ENCODE peak calls at places on chromosome 1, in five cellular contexts. R, L, K, C and F are unnamed samples.

GRCh38 chr1:53195913-53196484 is 625 bp upstream of the CPT2 start:
- DNase-seq in R (no peak), L (peak), K (no peak), C (no peak), F (no peak)

GRCh38 chr1:36365310-36365895 is 20.3 kb downstream of the STK40 start:
- DNase-seq in R (no peak), L (no peak), K (no peak), C (no peak), F (no peak)

GRCh38 chr1:76269175-76269574 is 194.6 kb downstream of the ST6GALNAC3 start:
- DNase-seq in R (no peak), L (no peak), K (no peak), C (no peak), F (no peak)

GRCh38 chr1:152543808-152544207 is 22.8 kb downstream of the LCE3E start:
- DNase-seq in R (peak), L (no peak), K (no peak), C (no peak), F (no peak)

GRCh38 chr1:206797534-206798383 is 25.5 kb upstream of the IL10 start:
- DNase-seq in R (peak), L (no peak), K (peak), C (no peak), F (peak)

GRCh38 chr1:46131093-46131492 is 1.3 kb downstream of the PIK3R3 start:
- DNase-seq in R (no peak), L (no peak), K (no peak), C (no peak), F (no peak)

GRCh38 chr1:3012511-3013291 is 8.6 kb upstream of the ACTRT2 start:
- DNase-seq in R (peak), L (peak), K (peak), C (no peak), F (peak)

GRCh38 chr1:245797592-245798366 is 643.0 kb downstream of the KIF26B start:
- DNase-seq in R (peak), L (peak), K (peak), C (no peak), F (peak)

GRCh38 chr1:48492392-48492791 is 20.4 kb upstream of the SPATA6 start:
- DNase-seq in R (no peak), L (no peak), K (no peak), C (no peak), F (no peak)
- TF ChIP-seq ATF2 in R (no peak), L (no peak), K (no peak), C (no peak), F (no peak)

DNA sequence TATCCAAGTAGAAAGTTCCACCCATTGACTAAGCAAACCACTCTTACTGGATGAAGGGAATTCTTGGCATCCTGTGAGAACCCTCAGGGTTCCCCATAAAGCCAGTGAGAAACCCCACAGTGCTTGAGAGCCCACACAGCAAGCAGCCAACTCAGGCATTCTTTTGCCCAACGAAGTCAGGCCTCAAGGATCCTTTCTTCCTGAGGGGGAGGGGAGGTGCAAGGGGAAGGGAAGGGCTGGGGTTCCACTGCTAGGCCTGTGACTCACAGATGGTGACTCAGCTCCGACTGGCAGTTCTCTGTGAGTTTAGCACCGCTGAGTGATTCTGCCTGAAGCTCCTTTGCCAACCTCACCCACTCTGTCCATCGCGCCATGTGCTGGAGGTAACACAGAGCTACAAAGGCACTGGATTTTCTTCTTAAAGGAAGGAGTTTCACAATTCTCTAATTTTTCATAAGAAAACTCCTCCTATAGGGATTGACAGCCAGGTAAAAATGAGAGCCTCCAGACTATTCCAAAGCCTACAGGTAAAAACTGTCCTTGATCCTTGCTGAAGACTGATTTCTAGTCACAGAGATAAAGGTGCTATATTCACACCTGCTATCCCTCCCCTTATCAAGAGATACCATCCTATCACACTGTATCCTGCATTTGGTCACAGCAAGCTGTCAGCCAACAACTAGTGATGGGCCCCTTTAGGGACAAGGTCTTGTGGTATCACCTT is 4.8 kb downstream of the ENO1 start:
- DNase-seq in R (peak), L (no peak), K (peak), C (no peak), F (peak)
- TF ChIP-seq ATF2 in R (no peak), L (no peak), K (no peak), C (no peak), F (no peak)

GRCh38 chr1:47663286-47663685 is 225.4 kb downstream of the FOXD2 start:
- DNase-seq in R (no peak), L (no peak), K (no peak), C (no peak), F (no peak)
- TF ChIP-seq ATF2 in R (no peak), L (no peak), K (no peak), C (no peak), F (no peak)

GRCh38 chr1:155013632-155014031 is 11.0 kb downstream of the ZBTB7B start:
- DNase-seq in R (peak), L (no peak), K (no peak), C (no peak), F (no peak)

GRCh38 chr1:155011004-155011416 is 8.4 kb downstream of the ZBTB7B start:
- DNase-seq in R (no peak), L (no peak), K (no peak), C (no peak), F (no peak)

GRCh38 chr1:155012760-155013602 is 10.4 kb downstream of the ZBTB7B start:
- DNase-seq in R (no peak), L (no peak), K (no peak), C (no peak), F (no peak)

GRCh38 chr1:155011437-155011907 is 8.9 kb downstream of the ZBTB7B start:
- DNase-seq in R (no peak), L (no peak), K (no peak), C (no peak), F (no peak)

DNA sequence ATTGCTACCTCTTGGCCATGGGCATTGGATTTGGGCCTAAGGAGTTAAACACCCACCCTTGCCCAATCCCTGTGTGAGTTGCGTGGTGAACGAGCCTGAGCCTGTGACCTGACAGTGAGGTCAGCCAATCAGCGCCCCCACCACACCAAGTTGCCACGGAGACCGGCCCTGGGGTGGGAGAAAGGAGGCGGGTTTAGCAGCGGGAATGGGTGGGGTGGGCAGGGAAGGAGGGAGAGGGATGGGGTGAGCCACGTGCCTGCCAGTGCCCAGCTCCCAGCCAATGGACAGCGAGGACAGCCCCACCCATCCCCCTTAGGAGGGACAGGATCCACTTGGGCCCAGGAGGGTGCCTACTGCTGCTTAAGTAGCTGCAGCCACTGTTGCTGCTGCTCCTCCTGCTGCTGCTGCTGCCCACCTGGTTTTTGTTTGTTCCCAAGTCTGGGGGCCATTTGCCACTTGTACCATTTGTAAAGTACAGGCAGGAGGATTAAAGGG is 9.5 kb downstream of the ZBTB7B start:
- DNase-seq in R (peak), L (no peak), K (peak), C (no peak), F (peak)
- TF ChIP-seq ATF2 in R (no peak), L (no peak), K (no peak), C (no peak), F (no peak)

DNA sequence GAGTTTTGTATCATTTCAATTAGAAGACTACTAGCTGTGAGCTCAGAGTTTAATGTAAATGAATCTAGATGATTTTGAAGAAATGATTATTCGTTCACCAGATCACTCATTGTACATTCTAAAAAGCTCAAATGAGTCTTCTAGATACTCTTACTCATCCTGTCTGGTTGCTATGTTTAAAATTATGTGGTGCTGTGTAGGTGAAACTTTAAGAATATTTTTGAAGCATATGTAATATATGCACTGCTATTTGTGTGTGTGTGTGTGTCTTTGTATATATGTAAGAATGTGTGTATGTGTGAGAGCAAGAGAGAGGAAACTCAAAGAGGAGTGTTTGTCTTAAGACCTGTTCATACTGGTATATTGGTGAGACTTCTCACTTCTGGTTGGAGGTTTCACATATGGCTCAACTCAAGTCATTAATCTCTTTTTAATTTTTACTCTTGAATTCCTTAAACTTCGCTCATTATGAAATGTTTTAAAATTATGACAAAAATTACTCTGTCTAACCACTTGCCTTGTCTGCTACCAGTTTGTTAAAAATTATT is 8.6 kb upstream of the C1orf105 start:
- DNase-seq in R (no peak), L (no peak), K (no peak), C (no peak), F (no peak)
- TF ChIP-seq ATF2 in R (no peak), L (no peak), K (no peak), C (no peak), F (no peak)

GRCh38 chr1:236608930-236609726 is 4.8 kb upstream of the HEATR1 start:
- DNase-seq in R (peak), L (peak), K (peak), C (no peak), F (peak)
- TF ChIP-seq ATF2 in R (no peak), L (no peak), K (no peak), C (no peak), F (no peak)

GRCh38 chr1:94501925-94502324 is 39.6 kb downstream of the F3 start:
- DNase-seq in R (no peak), L (no peak), K (no peak), C (no peak), F (no peak)
- TF ChIP-seq ATF2 in R (no peak), L (no peak), K (no peak), C (no peak), F (no peak)

GRCh38 chr1:173127369-173128307 is 76.9 kb upstream of the TNFSF18 start:
- DNase-seq in R (no peak), L (peak), K (no peak), C (no peak), F (no peak)

GRCh38 chr1:173122344-173122880 is 71.7 kb upstream of the TNFSF18 start:
- DNase-seq in R (no peak), L (no peak), K (no peak), C (no peak), F (no peak)

GRCh38 chr1:173118404-173118803 is 67.7 kb upstream of the TNFSF18 start:
- DNase-seq in R (no peak), L (no peak), K (no peak), C (no peak), F (no peak)

GRCh38 chr1:173126421-173126820 is 75.7 kb upstream of the TNFSF18 start:
- DNase-seq in R (no peak), L (no peak), K (no peak), C (no peak), F (no peak)

DNA sequence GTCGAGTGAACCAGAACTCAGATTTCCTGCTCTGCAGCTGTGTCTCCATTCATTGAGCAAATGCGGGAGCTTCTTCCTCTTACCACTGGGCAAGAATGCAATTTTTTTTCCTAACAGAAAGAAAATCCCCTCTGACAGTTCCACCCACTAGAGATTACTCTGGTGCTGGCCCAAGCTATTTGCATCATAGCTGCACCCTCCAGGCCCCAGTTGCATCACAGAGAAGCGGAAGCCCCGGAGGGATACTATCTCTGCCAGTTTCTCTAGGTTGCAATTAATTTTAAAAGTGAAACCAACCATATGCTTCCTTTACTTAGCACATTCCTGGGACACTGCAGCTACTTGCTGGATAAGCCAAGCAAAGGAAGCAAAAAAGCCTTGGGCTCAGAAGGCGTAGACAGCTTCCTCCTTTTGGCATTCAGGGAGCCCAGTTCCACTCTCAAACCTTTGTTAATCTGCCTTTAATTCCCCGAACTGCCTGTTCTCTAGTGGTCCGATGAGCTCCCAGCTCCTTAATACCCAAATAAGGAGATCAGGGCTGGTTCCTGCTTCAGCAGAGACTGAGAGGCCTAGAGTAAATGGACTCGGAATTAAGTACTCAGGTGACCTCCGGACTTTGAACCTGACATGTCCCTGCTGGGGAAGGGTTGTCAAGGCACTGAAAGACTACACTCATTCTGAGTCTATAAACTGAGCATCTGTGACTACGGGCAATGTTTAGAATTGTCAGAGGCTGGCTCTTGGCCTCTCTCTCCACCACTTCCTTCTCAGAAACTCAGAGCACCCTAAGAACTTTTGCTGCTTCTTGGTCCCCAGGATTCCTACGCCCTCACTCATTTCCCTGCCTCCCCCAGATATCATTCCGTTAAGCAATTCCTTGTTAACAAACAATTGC is 72.5 kb upstream of the TNFSF18 start:
- DNase-seq in R (no peak), L (peak), K (peak), C (no peak), F (peak)
- TF ChIP-seq ATF2 in R (no peak), L (no peak), K (no peak), C (no peak), F (no peak)

GRCh38 chr1:205298191-205298994 is 23.2 kb downstream of the NUAK2 start:
- DNase-seq in R (no peak), L (peak), K (peak), C (no peak), F (peak)
- TF ChIP-seq ATF2 in R (no peak), L (no peak), K (no peak), C (no peak), F (no peak)